ENCODE peak calls at places on chromosome 16, in four cellular contexts. One of them, this sample, is unnamed.

GRCh38 chr16:74305978-74306784 is 9.6 kb downstream of the PSMD7 start:
- DNase-seq in A549: no peak
- DNase-seq in H1: no peak
- DNase-seq in HepG2: no peak
- DNase-seq in this sample: no peak

GRCh38 chr16:73048292-73049050 is 543 bp upstream of the ZFHX3 start:
- DNase-seq in A549: no peak
- DNase-seq in H1: no peak
- DNase-seq in HepG2: peak
- DNase-seq in this sample: no peak

GRCh38 chr16:88743693-88744519 is 37.6 kb downstream of the CTU2 start:
- DNase-seq in A549: peak
- DNase-seq in H1: peak
- DNase-seq in HepG2: peak
- DNase-seq in this sample: peak

GRCh38 chr16:15966420-15967222 is 17.2 kb downstream of the ABCC1 start:
- DNase-seq in A549: peak
- DNase-seq in H1: no peak
- DNase-seq in HepG2: no peak
- DNase-seq in this sample: no peak

GRCh38 chr16:89796104-89796503 is 20.3 kb downstream of the FANCA start:
- DNase-seq in A549: no peak
- DNase-seq in H1: no peak
- DNase-seq in HepG2: no peak
- DNase-seq in this sample: no peak

GRCh38 chr16:53754938-53755910 is 51.3 kb downstream of the FTO start:
- DNase-seq in A549: no peak
- DNase-seq in H1: no peak
- DNase-seq in HepG2: no peak
- DNase-seq in this sample: peak

GRCh38 chr16:28876973-28877641 is 1.2 kb upstream of the ATP2A1 start:
- DNase-seq in A549: no peak
- DNase-seq in H1: no peak
- DNase-seq in HepG2: no peak
- DNase-seq in this sample: no peak

GRCh38 chr16:3503513-3503912 is 2.7 kb downstream of the CLUAP1 start:
- DNase-seq in A549: no peak
- DNase-seq in H1: no peak
- DNase-seq in HepG2: no peak
- DNase-seq in this sample: no peak

GRCh38 chr16:85490971-85491771 is 122.0 kb upstream of the GSE1 start:
- DNase-seq in A549: peak
- DNase-seq in H1: peak
- DNase-seq in HepG2: peak
- DNase-seq in this sample: peak

GRCh38 chr16:86510465-86511261 is at the start of gene FOXF1:
- DNase-seq in A549: no peak
- DNase-seq in H1: peak
- DNase-seq in HepG2: no peak
- DNase-seq in this sample: no peak

GRCh38 chr16:89945654-89946053 is 2.9 kb upstream of the DEF8 start:
- DNase-seq in A549: no peak
- DNase-seq in H1: no peak
- DNase-seq in HepG2: no peak
- DNase-seq in this sample: no peak

GRCh38 chr16:66843191-66843590 is 1.0 kb upstream of the CA7 start:
- DNase-seq in A549: no peak
- DNase-seq in H1: no peak
- DNase-seq in HepG2: no peak
- DNase-seq in this sample: no peak

DNA sequence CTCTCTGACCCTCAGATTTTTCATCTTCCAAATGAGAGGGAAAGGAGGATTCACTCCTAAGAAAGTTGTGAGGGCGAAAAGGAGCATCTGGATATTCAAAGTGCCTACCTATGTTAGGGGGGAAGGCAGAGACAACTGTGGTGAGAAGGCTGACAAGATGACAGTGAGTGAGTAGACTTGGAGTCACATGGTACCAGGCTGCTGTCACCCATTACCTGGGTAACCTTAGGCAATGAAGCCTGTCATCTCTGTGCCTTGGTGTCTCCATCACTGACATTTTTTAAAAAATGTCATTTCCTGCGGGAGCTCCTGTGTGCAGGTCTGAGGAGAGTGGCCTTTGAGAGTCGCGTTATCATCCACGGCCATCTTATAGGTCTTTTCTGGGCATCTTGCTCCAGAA is 124.0 kb downstream of the MAF start:
- DNase-seq in A549: no peak
- DNase-seq in H1: no peak
- DNase-seq in HepG2: no peak
- DNase-seq in this sample: no peak
- H3K27ac ChIP-seq in A549: no peak
- H3K27ac ChIP-seq in H1: no peak
- H3K27ac ChIP-seq in HepG2: no peak
- H3K27ac ChIP-seq in this sample: no peak

GRCh38 chr16:13919330-13919682 is 648 bp upstream of the ERCC4 start:
- DNase-seq in A549: peak
- DNase-seq in H1: no peak
- DNase-seq in HepG2: peak
- DNase-seq in this sample: peak
- TF ChIP-seq RNF2 in A549: no peak
- TF ChIP-seq RNF2 in H1: no peak
- TF ChIP-seq RNF2 in HepG2: no peak
- TF ChIP-seq RNF2 in this sample: no peak

DNA sequence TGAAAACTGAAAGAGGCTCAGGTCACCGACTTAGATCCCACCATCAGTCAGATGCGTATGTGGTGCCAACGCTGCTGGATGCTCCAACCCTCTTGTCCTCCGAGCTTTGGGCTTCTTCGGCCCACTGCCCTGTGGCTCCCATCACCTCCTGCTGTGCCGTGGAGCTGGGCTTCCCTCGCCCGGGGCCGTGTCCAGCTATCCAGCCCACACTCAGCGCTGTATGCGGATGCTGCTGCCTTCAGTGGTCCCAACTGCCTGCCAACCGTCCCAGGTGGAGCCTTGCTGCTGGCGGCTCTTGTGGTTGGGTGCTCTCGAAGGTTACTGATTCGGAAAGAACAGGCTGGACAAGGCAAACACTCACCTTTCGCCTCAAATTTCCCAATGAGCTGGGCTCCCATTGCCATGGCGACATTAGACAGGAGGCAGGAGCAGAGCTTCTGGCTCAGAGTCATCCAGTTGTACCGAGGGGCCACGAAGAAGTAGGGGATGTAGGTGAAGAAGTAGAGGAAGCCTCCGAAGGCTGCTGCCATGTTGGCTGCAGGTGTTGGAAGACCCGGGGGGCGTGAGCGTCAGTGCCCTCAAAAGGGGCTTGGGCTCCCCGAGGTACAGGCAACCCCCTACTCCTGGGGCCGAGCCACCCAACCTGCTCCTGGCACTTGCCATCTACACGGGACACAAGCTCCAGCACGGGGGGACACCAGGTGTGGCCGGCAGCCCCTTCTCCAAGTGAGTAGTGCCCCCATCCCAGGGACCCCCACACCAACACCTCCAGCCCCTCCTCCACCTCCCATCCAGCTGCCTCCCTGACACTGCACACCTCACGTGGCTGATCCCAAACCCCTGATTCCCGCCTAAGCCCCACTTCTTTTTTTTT is 32.2 kb downstream of the ABCA3 start:
- DNase-seq in A549: no peak
- DNase-seq in H1: no peak
- DNase-seq in HepG2: no peak
- DNase-seq in this sample: no peak
- H3K27ac ChIP-seq in A549: no peak
- H3K27ac ChIP-seq in H1: no peak
- H3K27ac ChIP-seq in HepG2: no peak
- H3K27ac ChIP-seq in this sample: no peak

DNA sequence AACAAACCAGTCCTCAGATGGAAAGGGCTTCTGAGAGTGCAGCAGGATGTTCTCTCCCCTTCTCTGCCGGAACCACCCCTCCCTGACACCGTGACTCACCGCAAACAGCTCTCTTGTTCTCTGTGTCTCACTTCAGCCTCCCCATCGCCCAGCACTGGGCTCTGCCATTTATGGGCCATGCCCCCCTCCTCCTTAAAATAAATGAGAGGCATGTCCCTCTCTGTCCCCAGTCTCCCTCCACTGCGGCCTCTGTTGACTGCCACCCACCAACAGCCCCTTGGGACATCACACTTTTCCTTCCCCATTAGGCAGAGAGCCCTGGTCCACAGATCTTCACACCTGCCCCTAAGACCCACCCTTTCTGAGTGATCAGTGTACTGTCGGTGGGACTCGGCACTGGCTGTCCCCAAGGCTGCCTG is 6.3 kb downstream of the CCDC102A start:
- DNase-seq in A549: no peak
- DNase-seq in H1: no peak
- DNase-seq in HepG2: peak
- DNase-seq in this sample: no peak
- TF ChIP-seq RNF2 in A549: no peak
- TF ChIP-seq RNF2 in H1: no peak
- TF ChIP-seq RNF2 in HepG2: no peak
- TF ChIP-seq RNF2 in this sample: no peak

GRCh38 chr16:49271363-49271762 is 10.3 kb downstream of the CBLN1 start:
- DNase-seq in A549: no peak
- DNase-seq in H1: no peak
- DNase-seq in HepG2: no peak
- DNase-seq in this sample: no peak
- H3K27ac ChIP-seq in A549: no peak
- H3K27ac ChIP-seq in H1: no peak
- H3K27ac ChIP-seq in HepG2: no peak
- H3K27ac ChIP-seq in this sample: no peak

GRCh38 chr16:105521-105920 is 27.5 kb downstream of the MPG start:
- DNase-seq in A549: no peak
- DNase-seq in H1: no peak
- DNase-seq in HepG2: no peak
- DNase-seq in this sample: no peak

GRCh38 chr16:102060-102855 is 24.2 kb downstream of the MPG start:
- DNase-seq in A549: no peak
- DNase-seq in H1: no peak
- DNase-seq in HepG2: no peak
- DNase-seq in this sample: no peak

GRCh38 chr16:104828-105374 is 26.9 kb downstream of the MPG start:
- DNase-seq in A549: no peak
- DNase-seq in H1: no peak
- DNase-seq in HepG2: no peak
- DNase-seq in this sample: peak

GRCh38 chr16:104355-104754 is 26.3 kb downstream of the MPG start:
- DNase-seq in A549: no peak
- DNase-seq in H1: no peak
- DNase-seq in HepG2: no peak
- DNase-seq in this sample: no peak

DNA sequence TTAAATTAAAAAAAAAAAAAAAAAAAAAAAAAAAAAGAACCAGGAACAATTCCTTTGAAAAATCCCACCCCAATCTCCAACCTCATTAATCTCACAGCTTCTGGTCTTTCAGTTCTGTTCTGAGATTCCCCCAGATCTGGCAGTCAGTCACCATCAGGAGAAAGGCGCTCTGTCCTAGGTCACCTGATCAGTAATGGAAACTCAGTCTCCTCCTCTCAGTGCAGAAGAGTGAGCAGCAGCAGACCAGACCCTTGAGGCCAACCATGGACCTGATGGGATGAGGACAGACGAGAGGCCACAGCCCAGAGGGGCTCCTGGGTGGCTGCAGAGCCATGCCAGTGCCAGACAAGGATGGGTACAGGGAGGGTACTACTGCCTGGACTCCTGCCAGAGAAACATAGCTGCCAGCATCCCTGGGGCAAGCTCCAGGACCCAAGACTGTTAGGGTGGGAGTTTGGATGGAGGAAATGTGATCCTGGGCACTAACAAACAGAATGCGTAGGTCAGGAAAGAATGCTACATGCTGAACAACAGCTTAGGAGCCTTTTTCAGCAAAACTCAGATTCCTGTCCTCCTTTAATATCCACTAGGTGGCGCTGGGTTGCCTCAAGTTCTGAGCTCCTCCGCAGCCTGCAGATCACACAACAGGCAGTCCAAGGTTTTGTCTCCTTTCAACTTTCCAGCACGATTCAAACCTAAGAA is 28.7 kb downstream of the MPG start:
- DNase-seq in A549: peak
- DNase-seq in H1: peak
- DNase-seq in HepG2: peak
- DNase-seq in this sample: peak
- TF ChIP-seq RNF2 in A549: no peak
- TF ChIP-seq RNF2 in H1: no peak
- TF ChIP-seq RNF2 in HepG2: no peak
- TF ChIP-seq RNF2 in this sample: no peak

This sample was measured in K562.